ENCODE peak calls at places on chromosomes 2 and 18, in four cellular contexts. N, R, P and G are unnamed samples.
A peak's percentile ranks its signal among the peaks of the same experiment; 100 is the strongest.

GRCh38 chr2:174180165-174180724 is 68.1 kb downstream of the OLA1 start:
- DNase-seq in N (no peak), R (peak; percentile 16), P (no peak), G (no peak)

GRCh38 chr2:64632855-64633819 is 20.6 kb downstream of the SERTAD2 start:
- DNase-seq in N (no peak), R (no peak), P (no peak), G (no peak)

GRCh38 chr2:196183528-196184231 is 12.3 kb upstream of the STK17B start:
- DNase-seq in N (no peak), R (no peak), P (no peak), G (no peak)

GRCh38 chr2:234241656-234242445 is 191.3 kb downstream of the SPP2 start:
- DNase-seq in N (peak; percentile 48), R (no peak), P (no peak), G (no peak)

GRCh38 chr2:187312734-187313282 is 135.2 kb downstream of the CALCRL start:
- DNase-seq in N (no peak), R (no peak), P (no peak), G (no peak)

GRCh38 chr2:9423922-9424272 is 443 bp downstream of the CPSF3 start:
- DNase-seq in N (no peak), R (peak; percentile 24), P (no peak), G (no peak)

GRCh38 chr2:236178921-236179652 is 10.9 kb upstream of the GBX2 start:
- DNase-seq in N (no peak), R (no peak), P (peak; percentile 30), G (no peak)

GRCh38 chr2:2251255-2251654 is 79.8 kb downstream of the MYT1L start:
- DNase-seq in N (no peak), R (no peak), P (no peak), G (no peak)

GRCh38 chr2:223269386-223269785 is 217.4 kb downstream of the KCNE4 start:
- DNase-seq in N (no peak), R (no peak), P (no peak), G (no peak)

GRCh38 chr2:29273004-29273703 is 157.9 kb downstream of the CLIP4 start:
- DNase-seq in N (no peak), R (no peak), P (no peak), G (no peak)

GRCh38 chr2:205405752-205406151 is 276.5 kb upstream of the NRP2 start:
- DNase-seq in N (no peak), R (no peak), P (no peak), G (no peak)

GRCh38 chr2:1945837-1946236 is 201.5 kb upstream of the PXDN start:
- DNase-seq in N (no peak), R (no peak), P (no peak), G (no peak)

DNA sequence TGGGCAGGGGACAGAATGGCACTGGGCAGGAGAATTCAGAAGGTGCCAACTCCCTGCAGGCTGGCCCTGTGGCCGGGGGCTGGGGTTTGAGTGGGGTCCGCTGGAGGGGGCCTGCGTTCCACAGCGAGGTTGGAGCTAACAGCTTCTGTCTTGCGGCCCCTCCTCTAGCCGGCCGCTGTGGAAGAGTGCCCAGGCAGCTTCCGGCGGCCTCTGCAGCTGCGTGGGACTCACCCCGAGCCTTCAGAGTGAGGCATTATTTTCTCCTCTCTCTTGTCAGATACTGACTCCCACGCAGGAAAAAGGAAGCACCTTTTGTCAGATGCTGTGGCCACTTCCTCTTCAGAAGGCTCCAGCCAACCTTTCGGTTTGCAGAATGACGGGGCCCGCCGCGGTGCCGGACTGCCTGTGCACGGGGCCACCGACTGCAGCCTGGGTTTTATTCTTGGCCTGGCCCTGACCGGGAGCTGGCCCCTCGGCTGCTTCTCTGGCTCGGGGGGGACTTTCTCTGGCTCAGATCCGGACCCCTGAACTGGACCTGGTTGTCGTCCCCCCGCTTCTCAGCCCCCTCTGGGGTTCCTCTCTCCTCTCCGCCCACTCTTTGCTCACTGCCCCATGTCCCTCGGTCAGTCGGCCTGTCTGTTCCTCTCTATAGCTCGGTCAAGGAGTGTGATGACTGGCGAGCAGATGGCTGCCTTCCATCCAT is 40.1 kb downstream of the ARHGAP25 start:
- DNase-seq in N (no peak), R (no peak), P (no peak), G (peak; percentile 70)
- TF ChIP-seq NR3C1 in N (no peak), R (no peak), P (no peak), G (no peak)

GRCh38 chr18:54776282-54776977 is 51.8 kb upstream of the RAB27B start:
- DNase-seq in N (peak; percentile 57), R (peak; percentile 37), P (no peak), G (no peak)
- TF ChIP-seq NR3C1 in N (no peak), R (no peak), P (no peak), G (no peak)

DNA sequence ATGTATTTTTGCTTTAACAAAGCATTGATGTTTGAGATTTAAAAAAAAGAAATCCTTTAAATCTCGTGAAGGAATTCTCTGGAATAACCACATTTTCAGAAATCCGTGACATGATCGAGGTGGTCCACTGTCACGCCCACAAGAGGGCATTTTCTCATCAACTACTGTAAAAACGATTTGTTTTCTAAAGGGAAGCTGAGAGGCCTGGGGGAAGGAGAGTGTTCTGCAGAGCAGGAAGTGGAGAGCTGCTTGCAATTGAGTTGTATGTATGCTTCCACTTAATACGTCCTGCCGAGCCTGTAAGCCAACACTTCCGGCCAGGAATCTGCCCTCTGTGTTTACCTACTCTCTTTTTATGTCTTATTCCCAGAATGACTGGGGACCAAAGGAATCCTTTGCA is 19.4 kb downstream of the KLHL29 start:
- DNase-seq in N (peak; percentile 28), R (peak; percentile 24), P (no peak), G (no peak)
- TF ChIP-seq NR3C1 in N (no peak), R (no peak), P (no peak), G (no peak)

GRCh38 chr2:10480359-10480949 is 32.3 kb upstream of the ODC1 start:
- DNase-seq in N (no peak), R (no peak), P (no peak), G (no peak)

GRCh38 chr2:10482460-10482859 is 34.3 kb upstream of the ODC1 start:
- DNase-seq in N (no peak), R (peak; percentile 50), P (no peak), G (no peak)

GRCh38 chr2:10481055-10481665 is 33.0 kb upstream of the ODC1 start:
- DNase-seq in N (no peak), R (peak; percentile 25), P (no peak), G (no peak)

GRCh38 chr2:10481666-10482157 is 33.6 kb upstream of the ODC1 start:
- DNase-seq in N (no peak), R (no peak), P (no peak), G (no peak)

GRCh38 chr2:10482979-10483378 is 34.9 kb upstream of the ODC1 start:
- DNase-seq in N (no peak), R (no peak), P (no peak), G (no peak)
- TF ChIP-seq NR3C1 in N (no peak), R (no peak), P (no peak), G (no peak)

DNA sequence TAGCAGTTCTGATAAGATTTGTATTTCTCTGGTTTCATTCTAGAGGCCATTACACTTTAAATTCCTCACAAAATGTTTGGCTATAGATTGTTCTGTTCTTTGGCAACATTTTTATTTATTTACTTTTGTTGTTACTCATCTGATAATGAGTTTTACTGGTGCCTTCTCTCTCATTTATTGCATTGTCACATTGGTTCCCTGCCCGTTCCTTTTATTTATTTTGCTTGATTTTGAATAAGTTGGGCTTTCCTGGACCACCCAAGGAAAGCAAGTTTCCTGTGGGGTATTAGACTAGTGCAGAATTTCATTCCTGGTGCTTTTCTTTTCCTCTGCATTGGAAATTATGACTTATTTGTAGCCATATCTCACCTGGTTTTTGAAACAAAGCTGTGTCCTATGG is 232.0 kb downstream of the SOCS6 start:
- DNase-seq in N (no peak), R (no peak), P (no peak), G (no peak)
- TF ChIP-seq NR3C1 in N (no peak), R (no peak), P (no peak), G (no peak)

GRCh38 chr2:42722328-42723190 is 41.4 kb downstream of the OXER1 start:
- DNase-seq in N (no peak), R (no peak), P (no peak), G (no peak)
- TF ChIP-seq NR3C1 in N (no peak), R (no peak), P (no peak), G (no peak)

DNA sequence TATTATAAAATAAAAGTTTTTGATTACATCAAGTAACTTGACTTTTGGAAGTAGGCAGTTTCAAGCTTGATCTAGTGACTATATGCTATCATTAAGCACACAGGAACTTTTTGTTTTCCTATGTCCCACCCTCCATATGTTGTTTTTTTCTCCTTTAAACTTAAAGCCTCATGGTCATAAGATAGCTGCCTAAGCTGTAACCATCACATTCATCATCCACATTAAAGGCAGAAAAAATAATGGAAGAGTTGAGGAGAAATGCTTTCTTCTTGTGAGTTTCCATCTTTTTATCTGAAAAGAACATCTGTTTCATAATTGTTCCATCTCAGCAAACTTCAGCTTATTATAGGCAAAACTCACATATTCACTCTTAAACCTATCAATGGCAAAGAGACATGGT is 630.4 kb downstream of the STK39 start:
- DNase-seq in N (no peak), R (no peak), P (no peak), G (no peak)
- TF ChIP-seq NR3C1 in N (no peak), R (no peak), P (no peak), G (no peak)